ENCODE peak calls at places on chromosomes 12 and 14, in nine cellular contexts. One of them, this sample, is unnamed.

GRCh38 chr12:22518067-22518719 is 26.1 kb downstream of the C2CD5 start:
- DNase-seq in ovary: no peak
- DNase-seq in testis: no peak
- DNase-seq in brain microvascular endothelial cell: peak; percentile 18
- DNase-seq in colonic mucosa: peak; percentile 32
- DNase-seq in cardiac muscle cell: no peak
- DNase-seq in OCI-LY7: no peak
- DNase-seq in HepG2: no peak
- DNase-seq in A673: no peak
- DNase-seq in this sample: no peak

GRCh38 chr12:26789731-26790644 is 43.0 kb downstream of the ITPR2 start:
- DNase-seq in ovary: no peak
- DNase-seq in testis: no peak
- DNase-seq in brain microvascular endothelial cell: peak; percentile 66
- DNase-seq in colonic mucosa: peak; percentile 40
- DNase-seq in cardiac muscle cell: no peak
- DNase-seq in OCI-LY7: no peak
- DNase-seq in HepG2: no peak
- DNase-seq in A673: no peak
- DNase-seq in this sample: no peak

GRCh38 chr12:32312049-32312670 is 87.2 kb upstream of the FGD4 start:
- DNase-seq in ovary: no peak
- DNase-seq in testis: no peak
- DNase-seq in brain microvascular endothelial cell: peak; percentile 14
- DNase-seq in colonic mucosa: no peak
- DNase-seq in cardiac muscle cell: peak; percentile 59
- DNase-seq in OCI-LY7: peak; percentile 82
- DNase-seq in HepG2: peak; percentile 42
- DNase-seq in A673: peak; percentile 76
- DNase-seq in this sample: peak; percentile 44

GRCh38 chr12:6684609-6685008 is 4.6 kb downstream of the ZNF384 start:
- DNase-seq in ovary: no peak
- DNase-seq in testis: peak; percentile 40
- DNase-seq in brain microvascular endothelial cell: no peak
- DNase-seq in colonic mucosa: peak; percentile 49
- DNase-seq in cardiac muscle cell: peak; percentile 49
- DNase-seq in OCI-LY7: peak; percentile 52
- DNase-seq in HepG2: peak; percentile 57
- DNase-seq in A673: peak; percentile 70
- DNase-seq in this sample: peak; percentile 62

GRCh38 chr14:53124778-53125177 is 28.3 kb downstream of the DDHD1 start:
- DNase-seq in ovary: no peak
- DNase-seq in testis: no peak
- DNase-seq in brain microvascular endothelial cell: no peak
- DNase-seq in colonic mucosa: no peak
- DNase-seq in cardiac muscle cell: no peak
- DNase-seq in OCI-LY7: no peak
- DNase-seq in HepG2: no peak
- DNase-seq in A673: no peak
- DNase-seq in this sample: no peak

GRCh38 chr12:5808956-5809355 is 136.1 kb downstream of the ANO2 start:
- DNase-seq in ovary: no peak
- DNase-seq in testis: no peak
- DNase-seq in brain microvascular endothelial cell: peak; percentile 18
- DNase-seq in colonic mucosa: no peak
- DNase-seq in cardiac muscle cell: no peak
- DNase-seq in OCI-LY7: no peak
- DNase-seq in HepG2: no peak
- DNase-seq in A673: no peak
- DNase-seq in this sample: no peak

GRCh38 chr12:66848967-66849366 is 170.1 kb upstream of the GRIP1 start:
- DNase-seq in ovary: no peak
- DNase-seq in testis: no peak
- DNase-seq in brain microvascular endothelial cell: no peak
- DNase-seq in colonic mucosa: no peak
- DNase-seq in cardiac muscle cell: peak; percentile 26
- DNase-seq in OCI-LY7: no peak
- DNase-seq in HepG2: no peak
- DNase-seq in A673: no peak
- DNase-seq in this sample: no peak

GRCh38 chr12:76033116-76034001 is 1.8 kb upstream of the PHLDA1 start:
- DNase-seq in ovary: no peak
- DNase-seq in testis: no peak
- DNase-seq in brain microvascular endothelial cell: no peak
- DNase-seq in colonic mucosa: no peak
- DNase-seq in cardiac muscle cell: no peak
- DNase-seq in OCI-LY7: no peak
- DNase-seq in HepG2: no peak
- DNase-seq in A673: no peak
- DNase-seq in this sample: no peak

GRCh38 chr12:115341442-115341841 is 657.5 kb upstream of the TBX3 start:
- DNase-seq in ovary: peak; percentile 74
- DNase-seq in testis: peak; percentile 25
- DNase-seq in brain microvascular endothelial cell: peak; percentile 99
- DNase-seq in colonic mucosa: peak; percentile 71
- DNase-seq in cardiac muscle cell: no peak
- DNase-seq in OCI-LY7: no peak
- DNase-seq in HepG2: no peak
- DNase-seq in A673: peak; percentile 28
- DNase-seq in this sample: no peak
- H3K27ac ChIP-seq in ovary: no peak overlapping the region
- H3K27ac ChIP-seq in testis: no peak overlapping the region
- H3K27ac ChIP-seq in brain microvascular endothelial cell: peak overlapping the region; percentile 80
- H3K27ac ChIP-seq in colonic mucosa: no peak overlapping the region
- H3K27ac ChIP-seq in cardiac muscle cell: no peak overlapping the region
- H3K27ac ChIP-seq in OCI-LY7: no peak overlapping the region
- H3K27ac ChIP-seq in HepG2: no peak overlapping the region
- H3K27ac ChIP-seq in A673: no peak overlapping the region
- H3K27ac ChIP-seq in this sample: peak overlapping the region; percentile 92

GRCh38 chr12:11672833-11673232 is 23.4 kb downstream of the ETV6 start:
- DNase-seq in ovary: peak; percentile 25
- DNase-seq in testis: peak; percentile 63
- DNase-seq in brain microvascular endothelial cell: no peak
- DNase-seq in colonic mucosa: no peak
- DNase-seq in cardiac muscle cell: peak; percentile 20
- DNase-seq in OCI-LY7: no peak
- DNase-seq in HepG2: no peak
- DNase-seq in A673: no peak
- DNase-seq in this sample: no peak
- H3K27ac ChIP-seq in ovary: peak overlapping the region; percentile 15
- H3K27ac ChIP-seq in testis: peak overlapping the region; percentile 56
- H3K27ac ChIP-seq in brain microvascular endothelial cell: no peak overlapping the region
- H3K27ac ChIP-seq in colonic mucosa: no peak overlapping the region
- H3K27ac ChIP-seq in cardiac muscle cell: no peak overlapping the region
- H3K27ac ChIP-seq in OCI-LY7: no peak overlapping the region
- H3K27ac ChIP-seq in HepG2: no peak overlapping the region
- H3K27ac ChIP-seq in A673: no peak overlapping the region
- H3K27ac ChIP-seq in this sample: peak overlapping the region; percentile 65

GRCh38 chr12:126114420-126114819 is 1049.2 kb downstream of the AACS start:
- DNase-seq in ovary: no peak
- DNase-seq in testis: no peak
- DNase-seq in brain microvascular endothelial cell: no peak
- DNase-seq in colonic mucosa: no peak
- DNase-seq in cardiac muscle cell: no peak
- DNase-seq in OCI-LY7: no peak
- DNase-seq in HepG2: no peak
- DNase-seq in A673: peak; percentile 45
- DNase-seq in this sample: no peak
- H3K27ac ChIP-seq in ovary: no peak overlapping the region
- H3K27ac ChIP-seq in testis: no peak overlapping the region
- H3K27ac ChIP-seq in brain microvascular endothelial cell: no peak overlapping the region
- H3K27ac ChIP-seq in colonic mucosa: no peak overlapping the region
- H3K27ac ChIP-seq in cardiac muscle cell: no peak overlapping the region
- H3K27ac ChIP-seq in OCI-LY7: no peak overlapping the region
- H3K27ac ChIP-seq in HepG2: no peak overlapping the region
- H3K27ac ChIP-seq in A673: no peak overlapping the region
- H3K27ac ChIP-seq in this sample: no peak overlapping the region

GRCh38 chr14:74950795-74951442 is 4.5 kb downstream of the PGF start:
- DNase-seq in ovary: no peak
- DNase-seq in testis: no peak
- DNase-seq in brain microvascular endothelial cell: no peak
- DNase-seq in colonic mucosa: peak; percentile 70
- DNase-seq in cardiac muscle cell: no peak
- DNase-seq in OCI-LY7: no peak
- DNase-seq in HepG2: peak; percentile 84
- DNase-seq in A673: no peak
- DNase-seq in this sample: no peak
- H3K27ac ChIP-seq in ovary: no peak overlapping the region
- H3K27ac ChIP-seq in testis: no peak overlapping the region
- H3K27ac ChIP-seq in brain microvascular endothelial cell: no peak overlapping the region
- H3K27ac ChIP-seq in colonic mucosa: peak overlapping the region; percentile 25
- H3K27ac ChIP-seq in cardiac muscle cell: peak overlapping the region; percentile 8
- H3K27ac ChIP-seq in OCI-LY7: no peak overlapping the region
- H3K27ac ChIP-seq in HepG2: peak overlapping the region; percentile 97
- H3K27ac ChIP-seq in A673: peak overlapping the region; percentile 23
- H3K27ac ChIP-seq in this sample: no peak overlapping the region

DNA sequence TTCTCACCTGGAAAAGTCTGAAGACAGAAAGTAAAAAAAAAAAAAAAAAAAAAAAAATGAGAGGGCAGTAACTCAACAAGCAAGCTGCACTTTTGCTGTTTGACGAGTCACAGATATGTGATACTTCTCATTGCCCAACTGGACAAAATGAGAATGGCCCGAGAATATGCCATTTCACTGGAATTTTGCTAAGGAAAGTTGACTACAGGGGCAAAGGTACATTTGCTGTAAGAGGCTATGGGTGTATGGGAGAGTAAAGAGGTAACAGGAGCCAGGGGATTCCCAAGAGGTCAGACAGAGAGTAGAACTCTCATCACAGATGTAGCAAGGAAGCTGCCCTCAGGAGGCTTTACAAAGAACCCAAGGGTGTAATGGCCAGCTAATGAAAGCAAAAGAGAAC is 22.9 kb downstream of the KIF21A start:
- DNase-seq in ovary: no peak
- DNase-seq in testis: no peak
- DNase-seq in brain microvascular endothelial cell: no peak
- DNase-seq in colonic mucosa: no peak
- DNase-seq in cardiac muscle cell: no peak
- DNase-seq in OCI-LY7: no peak
- DNase-seq in HepG2: peak; percentile 26
- DNase-seq in A673: no peak
- DNase-seq in this sample: no peak
- H3K27ac ChIP-seq in ovary: no peak overlapping the region
- H3K27ac ChIP-seq in testis: no peak overlapping the region
- H3K27ac ChIP-seq in brain microvascular endothelial cell: no peak overlapping the region
- H3K27ac ChIP-seq in colonic mucosa: no peak overlapping the region
- H3K27ac ChIP-seq in cardiac muscle cell: no peak overlapping the region
- H3K27ac ChIP-seq in OCI-LY7: no peak overlapping the region
- H3K27ac ChIP-seq in HepG2: no peak overlapping the region
- H3K27ac ChIP-seq in A673: no peak overlapping the region
- H3K27ac ChIP-seq in this sample: no peak overlapping the region

GRCh38 chr12:93813972-93814821 is 137.0 kb downstream of the CRADD start:
- DNase-seq in ovary: peak; percentile 82
- DNase-seq in testis: peak; percentile 91
- DNase-seq in brain microvascular endothelial cell: peak; percentile 64
- DNase-seq in colonic mucosa: peak; percentile 52
- DNase-seq in cardiac muscle cell: peak; percentile 19
- DNase-seq in OCI-LY7: no peak
- DNase-seq in HepG2: peak; percentile 43
- DNase-seq in A673: no peak
- DNase-seq in this sample: no peak
- H3K27ac ChIP-seq in ovary: peak overlapping the region; percentile 86
- H3K27ac ChIP-seq in testis: peak overlapping the region; percentile 91
- H3K27ac ChIP-seq in brain microvascular endothelial cell: peak overlapping the region; percentile 7
- H3K27ac ChIP-seq in colonic mucosa: peak overlapping the region; percentile 57
- H3K27ac ChIP-seq in cardiac muscle cell: no peak overlapping the region
- H3K27ac ChIP-seq in OCI-LY7: no peak overlapping the region
- H3K27ac ChIP-seq in HepG2: peak overlapping the region; percentile 50
- H3K27ac ChIP-seq in A673: peak overlapping the region; percentile 49
- H3K27ac ChIP-seq in this sample: no peak overlapping the region

DNA sequence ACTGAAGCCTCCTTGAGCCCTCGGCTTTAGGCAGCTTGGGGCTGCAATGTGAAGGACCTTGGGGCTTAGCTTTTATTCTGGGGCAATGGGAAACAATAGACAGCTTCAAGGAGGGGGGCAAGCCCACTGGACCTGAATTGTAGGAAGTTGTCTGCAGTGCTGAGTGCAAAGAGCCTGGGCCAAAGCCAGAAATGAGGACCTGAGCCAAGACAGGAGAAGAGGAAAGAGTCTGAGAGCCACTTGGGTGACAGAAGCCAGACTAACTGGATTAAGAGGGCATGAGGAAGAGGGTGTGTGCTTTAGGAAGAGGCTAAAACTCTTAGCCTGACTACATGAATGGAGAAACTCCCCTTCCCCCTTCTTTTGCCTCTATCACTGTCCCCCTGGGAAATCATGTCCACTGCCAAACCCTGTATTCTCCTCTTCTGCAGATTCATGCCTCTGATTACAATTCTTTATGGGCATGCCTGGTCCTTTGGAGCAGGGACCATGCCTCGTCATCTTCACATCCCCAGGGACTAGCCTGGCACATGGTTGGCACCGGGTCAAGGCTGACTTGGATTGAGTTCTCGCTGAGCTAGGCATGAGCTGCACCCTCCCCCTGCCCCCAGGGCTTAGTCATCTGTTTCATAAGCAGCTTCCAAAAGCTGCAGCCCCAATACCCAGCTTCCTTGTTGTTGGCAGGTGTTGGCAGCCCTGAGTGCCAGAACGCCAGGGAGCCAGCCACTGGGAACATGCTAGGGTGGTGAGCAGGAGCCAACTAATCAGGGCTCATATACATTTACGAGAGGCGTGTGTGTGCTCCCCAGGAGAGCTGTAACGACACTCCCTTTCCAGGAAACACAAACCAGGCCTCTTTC is 27.8 kb upstream of the JDP2 start:
- DNase-seq in ovary: peak; percentile 40
- DNase-seq in testis: peak; percentile 52
- DNase-seq in brain microvascular endothelial cell: no peak
- DNase-seq in colonic mucosa: peak; percentile 93
- DNase-seq in cardiac muscle cell: no peak
- DNase-seq in OCI-LY7: no peak
- DNase-seq in HepG2: no peak
- DNase-seq in A673: peak; percentile 95
- DNase-seq in this sample: peak; percentile 60
- H3K27ac ChIP-seq in ovary: no peak overlapping the region
- H3K27ac ChIP-seq in testis: no peak overlapping the region
- H3K27ac ChIP-seq in brain microvascular endothelial cell: no peak overlapping the region
- H3K27ac ChIP-seq in colonic mucosa: peak overlapping the region; percentile 72
- H3K27ac ChIP-seq in cardiac muscle cell: no peak overlapping the region
- H3K27ac ChIP-seq in OCI-LY7: no peak overlapping the region
- H3K27ac ChIP-seq in HepG2: no peak overlapping the region
- H3K27ac ChIP-seq in A673: peak overlapping the region; percentile 44
- H3K27ac ChIP-seq in this sample: peak overlapping the region; percentile 74

GRCh38 chr12:575129-575502 is 88.1 kb downstream of the NINJ2 start:
- DNase-seq in ovary: no peak
- DNase-seq in testis: no peak
- DNase-seq in brain microvascular endothelial cell: no peak
- DNase-seq in colonic mucosa: no peak
- DNase-seq in cardiac muscle cell: no peak
- DNase-seq in OCI-LY7: no peak
- DNase-seq in HepG2: no peak
- DNase-seq in A673: no peak
- DNase-seq in this sample: no peak
- H3K27ac ChIP-seq in ovary: no peak overlapping the region
- H3K27ac ChIP-seq in testis: no peak overlapping the region
- H3K27ac ChIP-seq in brain microvascular endothelial cell: no peak overlapping the region
- H3K27ac ChIP-seq in colonic mucosa: no peak overlapping the region
- H3K27ac ChIP-seq in cardiac muscle cell: no peak overlapping the region
- H3K27ac ChIP-seq in OCI-LY7: no peak overlapping the region
- H3K27ac ChIP-seq in HepG2: peak overlapping the region; percentile 86
- H3K27ac ChIP-seq in A673: no peak overlapping the region
- H3K27ac ChIP-seq in this sample: no peak overlapping the region

DNA sequence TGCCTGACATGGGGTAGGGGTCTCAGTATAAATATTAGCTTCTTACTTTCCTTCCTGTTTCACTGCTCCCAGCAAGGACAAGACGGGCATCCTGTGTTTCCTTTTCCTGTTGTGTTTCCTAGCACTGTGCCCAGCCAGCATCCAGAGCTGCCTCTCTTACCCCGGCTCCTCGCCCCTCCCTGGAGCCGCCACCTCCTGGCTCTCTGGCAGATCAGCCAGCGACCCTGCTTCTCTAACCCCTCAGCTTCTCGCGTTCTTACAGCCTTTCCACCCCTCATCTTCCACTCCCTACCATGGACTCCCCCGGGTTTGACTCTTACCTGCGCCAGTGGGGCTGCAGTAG is 17.8 kb downstream of the HDAC7 start:
- DNase-seq in ovary: no peak
- DNase-seq in testis: no peak
- DNase-seq in brain microvascular endothelial cell: no peak
- DNase-seq in colonic mucosa: no peak
- DNase-seq in cardiac muscle cell: no peak
- DNase-seq in OCI-LY7: no peak
- DNase-seq in HepG2: no peak
- DNase-seq in A673: no peak
- DNase-seq in this sample: no peak
- H3K27ac ChIP-seq in ovary: peak overlapping the region; percentile 24
- H3K27ac ChIP-seq in testis: peak overlapping the region; percentile 59
- H3K27ac ChIP-seq in brain microvascular endothelial cell: no peak overlapping the region
- H3K27ac ChIP-seq in colonic mucosa: peak overlapping the region; percentile 7
- H3K27ac ChIP-seq in cardiac muscle cell: no peak overlapping the region
- H3K27ac ChIP-seq in OCI-LY7: no peak overlapping the region
- H3K27ac ChIP-seq in HepG2: no peak overlapping the region
- H3K27ac ChIP-seq in A673: no peak overlapping the region
- H3K27ac ChIP-seq in this sample: peak overlapping the region; percentile 26